ENCODE peak calls at places on chromosomes 7 and 10, in six cellular contexts. One of them, this sample, is unnamed.

GRCh38 chr7:130084037-130084875 is 13.9 kb downstream of the KLHDC10 start:
- DNase-seq in activated T-cell treated with anti-CD3 and anti-CD28 coated beads for 48 hours: no peak
- DNase-seq in frontal cortex: no peak
- DNase-seq in ELR: peak; percentile 40
- DNase-seq in stimulated activated CD4-positive, alpha-beta T cell treated with anti-CD3 and anti-CD28 coated beads, Interleukin-15, amount 100 ng/mL, for 24 hours: no peak
- DNase-seq in sciatic nerve: no peak
- DNase-seq in this sample: no peak

GRCh38 chr10:48523212-48523819 is 81.6 kb downstream of the ARHGAP22 start:
- DNase-seq in activated T-cell treated with anti-CD3 and anti-CD28 coated beads for 48 hours: no peak
- DNase-seq in frontal cortex: peak; percentile 36
- DNase-seq in ELR: peak; percentile 82
- DNase-seq in stimulated activated CD4-positive, alpha-beta T cell treated with anti-CD3 and anti-CD28 coated beads, Interleukin-15, amount 100 ng/mL, for 24 hours: peak; percentile 8
- DNase-seq in sciatic nerve: peak; percentile 72
- DNase-seq in this sample: no peak

GRCh38 chr7:121298831-121299239 is 30.0 kb upstream of the WNT16 start:
- DNase-seq in activated T-cell treated with anti-CD3 and anti-CD28 coated beads for 48 hours: no peak
- DNase-seq in frontal cortex: no peak
- DNase-seq in ELR: peak; percentile 17
- DNase-seq in stimulated activated CD4-positive, alpha-beta T cell treated with anti-CD3 and anti-CD28 coated beads, Interleukin-15, amount 100 ng/mL, for 24 hours: no peak
- DNase-seq in sciatic nerve: no peak
- DNase-seq in this sample: no peak

GRCh38 chr7:23759556-23760391 is 49.8 kb downstream of the STK31 start:
- DNase-seq in activated T-cell treated with anti-CD3 and anti-CD28 coated beads for 48 hours: no peak
- DNase-seq in frontal cortex: no peak
- DNase-seq in ELR: peak; percentile 76
- DNase-seq in stimulated activated CD4-positive, alpha-beta T cell treated with anti-CD3 and anti-CD28 coated beads, Interleukin-15, amount 100 ng/mL, for 24 hours: no peak
- DNase-seq in sciatic nerve: no peak
- DNase-seq in this sample: no peak

GRCh38 chr7:139452948-139453672 is 30.4 kb downstream of the KLRG2 start:
- DNase-seq in activated T-cell treated with anti-CD3 and anti-CD28 coated beads for 48 hours: no peak
- DNase-seq in frontal cortex: no peak
- DNase-seq in ELR: peak; percentile 76
- DNase-seq in stimulated activated CD4-positive, alpha-beta T cell treated with anti-CD3 and anti-CD28 coated beads, Interleukin-15, amount 100 ng/mL, for 24 hours: no peak
- DNase-seq in sciatic nerve: no peak
- DNase-seq in this sample: no peak

GRCh38 chr7:99876491-99876890 is 342 bp downstream of the OR2AE1 start:
- DNase-seq in activated T-cell treated with anti-CD3 and anti-CD28 coated beads for 48 hours: no peak
- DNase-seq in frontal cortex: no peak
- DNase-seq in ELR: no peak
- DNase-seq in stimulated activated CD4-positive, alpha-beta T cell treated with anti-CD3 and anti-CD28 coated beads, Interleukin-15, amount 100 ng/mL, for 24 hours: no peak
- DNase-seq in sciatic nerve: no peak
- DNase-seq in this sample: no peak

GRCh38 chr10:8151086-8151485 is 96.6 kb downstream of the GATA3 start:
- DNase-seq in activated T-cell treated with anti-CD3 and anti-CD28 coated beads for 48 hours: no peak
- DNase-seq in frontal cortex: no peak
- DNase-seq in ELR: no peak
- DNase-seq in stimulated activated CD4-positive, alpha-beta T cell treated with anti-CD3 and anti-CD28 coated beads, Interleukin-15, amount 100 ng/mL, for 24 hours: no peak
- DNase-seq in sciatic nerve: no peak
- DNase-seq in this sample: no peak

GRCh38 chr7:37105762-37106161 is 342.9 kb downstream of the ELMO1 start:
- DNase-seq in activated T-cell treated with anti-CD3 and anti-CD28 coated beads for 48 hours: no peak
- DNase-seq in frontal cortex: no peak
- DNase-seq in ELR: no peak
- DNase-seq in stimulated activated CD4-positive, alpha-beta T cell treated with anti-CD3 and anti-CD28 coated beads, Interleukin-15, amount 100 ng/mL, for 24 hours: no peak
- DNase-seq in sciatic nerve: no peak
- DNase-seq in this sample: no peak

GRCh38 chr7:155918720-155919399 is 106.6 kb upstream of the SHH start:
- DNase-seq in activated T-cell treated with anti-CD3 and anti-CD28 coated beads for 48 hours: no peak
- DNase-seq in frontal cortex: no peak
- DNase-seq in ELR: peak; percentile 63
- DNase-seq in stimulated activated CD4-positive, alpha-beta T cell treated with anti-CD3 and anti-CD28 coated beads, Interleukin-15, amount 100 ng/mL, for 24 hours: no peak
- DNase-seq in sciatic nerve: peak; percentile 60
- DNase-seq in this sample: no peak

GRCh38 chr7:144397086-144397485 is 6.4 kb downstream of the NOBOX start:
- DNase-seq in activated T-cell treated with anti-CD3 and anti-CD28 coated beads for 48 hours: no peak
- DNase-seq in frontal cortex: no peak
- DNase-seq in ELR: no peak
- DNase-seq in stimulated activated CD4-positive, alpha-beta T cell treated with anti-CD3 and anti-CD28 coated beads, Interleukin-15, amount 100 ng/mL, for 24 hours: no peak
- DNase-seq in sciatic nerve: no peak
- DNase-seq in this sample: no peak

GRCh38 chr7:29415215-29415614 is 148.4 kb upstream of the PRR15 start:
- DNase-seq in activated T-cell treated with anti-CD3 and anti-CD28 coated beads for 48 hours: no peak
- DNase-seq in frontal cortex: no peak
- DNase-seq in ELR: no peak
- DNase-seq in stimulated activated CD4-positive, alpha-beta T cell treated with anti-CD3 and anti-CD28 coated beads, Interleukin-15, amount 100 ng/mL, for 24 hours: no peak
- DNase-seq in sciatic nerve: no peak
- DNase-seq in this sample: no peak

GRCh38 chr10:89301231-89301630 is 615 bp upstream of the IFIT2 start:
- DNase-seq in activated T-cell treated with anti-CD3 and anti-CD28 coated beads for 48 hours: no peak
- DNase-seq in frontal cortex: no peak
- DNase-seq in ELR: peak; percentile 51
- DNase-seq in stimulated activated CD4-positive, alpha-beta T cell treated with anti-CD3 and anti-CD28 coated beads, Interleukin-15, amount 100 ng/mL, for 24 hours: no peak
- DNase-seq in sciatic nerve: no peak
- DNase-seq in this sample: no peak

GRCh38 chr10:21919906-21920305 is 83.6 kb downstream of the DNAJC1 start:
- DNase-seq in activated T-cell treated with anti-CD3 and anti-CD28 coated beads for 48 hours: no peak
- DNase-seq in frontal cortex: no peak
- DNase-seq in ELR: no peak
- DNase-seq in stimulated activated CD4-positive, alpha-beta T cell treated with anti-CD3 and anti-CD28 coated beads, Interleukin-15, amount 100 ng/mL, for 24 hours: no peak
- DNase-seq in sciatic nerve: no peak
- DNase-seq in this sample: no peak